ENCODE peak calls at places on chromosome 14, in four cellular contexts. N, U, G and R are unnamed samples.

GRCh38 chr14:24840204-24840893 is 206.4 kb upstream of the GZMB start:
- DNase-seq in N (no peak), U (no peak), G (no peak), R (peak)

GRCh38 chr14:103629503-103630121 is 601 bp downstream of the KLC1 start:
- DNase-seq in N (peak), U (no peak), G (peak), R (peak)

GRCh38 chr14:67526676-67527459 is 6.2 kb upstream of the PLEKHH1 start:
- DNase-seq in N (peak), U (no peak), G (no peak), R (peak)

GRCh38 chr14:65840118-65840751 is 427.7 kb downstream of the FUT8 start:
- DNase-seq in N (no peak), U (no peak), G (no peak), R (no peak)

GRCh38 chr14:53701108-53701875 is 255.3 kb downstream of the BMP4 start:
- DNase-seq in N (no peak), U (no peak), G (no peak), R (no peak)

GRCh38 chr14:52926994-52927393 is 23.9 kb downstream of the FERMT2 start:
- DNase-seq in N (peak), U (no peak), G (no peak), R (no peak)

GRCh38 chr14:68981539-68981976 is 2.5 kb upstream of the ACTN1 start:
- DNase-seq in N (no peak), U (no peak), G (no peak), R (peak)

GRCh38 chr14:99581371-99581770 is 22.6 kb downstream of the CCDC85C start:
- DNase-seq in N (no peak), U (no peak), G (no peak), R (no peak)